ENCODE peak calls at places on chromosome 20, in eight cellular contexts. E is globus pallidus, B is activated T-cell treated with anti-CD3 and anti-CD28 coated beads for 1 hour, I is HCEC 1CT, S is NT2/D1, D is caudate nucleus, K is pancreas, V is substantia nigra. P is an unnamed sample.

GRCh38 chr20:46400828-46401477 is 5.5 kb downstream of the ELMO2 start:
- DNase-seq in K (no peak), V (no peak), S (no peak), D (no peak), B (no peak), I (peak; percentile 65), E (no peak), P (no peak)

GRCh38 chr20:17197041-17197440 is 29.8 kb upstream of the PCSK2 start:
- DNase-seq in K (no peak), E (no peak), I (no peak), V (no peak), D (no peak), B (no peak), S (no peak), P (no peak)

GRCh38 chr20:55830124-55830828 is 175.0 kb downstream of the CBLN4 start:
- DNase-seq in E (no peak), I (no peak), D (no peak), K (no peak), V (no peak), S (no peak), B (no peak), P (no peak)

GRCh38 chr20:31833130-31833930 is 12.1 kb downstream of the FOXS1 start:
- DNase-seq in D (no peak), K (peak; percentile 63), V (no peak), E (no peak), I (no peak), S (peak; percentile 63), B (peak; percentile 38), P (peak; percentile 74)

GRCh38 chr20:45372646-45373352 is 5.3 kb downstream of the TP53TG5 start:
- DNase-seq in I (no peak), B (no peak), D (peak; percentile 59), S (no peak), K (peak; percentile 53), V (peak; percentile 59), E (peak; percentile 82), P (no peak)

GRCh38 chr20:59663513-59663890 is 59.2 kb downstream of the PHACTR3 start:
- DNase-seq in I (no peak), E (no peak), V (no peak), B (no peak), S (no peak), K (no peak), D (no peak), P (no peak)

GRCh38 chr20:49028684-49029083 is 17.4 kb upstream of the CSE1L start:
- DNase-seq in I (peak; percentile 26), S (no peak), D (no peak), V (no peak), E (peak; percentile 47), K (no peak), B (no peak), P (peak; percentile 34)

GRCh38 chr20:3663031-3663701 is at the start of gene GFRA4:
- DNase-seq in V (no peak), E (no peak), S (no peak), B (no peak), D (no peak), I (no peak), K (no peak), P (no peak)

GRCh38 chr20:20005381-20005780 is 11.8 kb upstream of the NAA20 start:
- DNase-seq in K (no peak), D (no peak), B (no peak), I (no peak), E (no peak), V (no peak), S (no peak), P (no peak)

GRCh38 chr20:3165473-3166337 is 6.0 kb upstream of the FASTKD5 start:
- DNase-seq in D (no peak), V (no peak), K (peak; percentile 44), E (no peak), I (no peak), B (no peak), S (no peak), P (no peak)

GRCh38 chr20:25338112-25339023 is 52.3 kb downstream of the ABHD12 start:
- DNase-seq in K (peak; percentile 45), V (no peak), E (no peak), I (no peak), B (no peak), D (no peak), S (no peak), P (no peak)

GRCh38 chr20:13029687-13030510 is 21.1 kb downstream of the SPTLC3 start:
- DNase-seq in S (peak; percentile 9), E (no peak), D (no peak), V (no peak), B (no peak), K (no peak), I (peak; percentile 95), P (peak; percentile 95)

P was measured in RWPE1.